ENCODE peak calls at places on chromosomes 13 and 19, in four cellular contexts. D is HFF-Myc, G is WTC11, T is NCI-H748 treated with DMSO at 0.1 percent for 48 hours. N is an unnamed sample.
A peak's percentile ranks its signal among the peaks of the same experiment; 100 is the strongest.

GRCh38 chr13:70339738-70340137 is 231.5 kb upstream of the KLHL1 start:
- DNase-seq in D (no peak), G (peak; percentile 43), T (no peak), N (no peak)

GRCh38 chr19:45767881-45768643 is 990 bp downstream of the SIX5 start:
- DNase-seq in T (peak; percentile 35), G (peak; percentile 69), D (no peak), N (no peak)

GRCh38 chr19:17766543-17767131 is 15.4 kb downstream of the FCHO1 start:
- DNase-seq in G (peak; percentile 94), T (peak; percentile 37), D (no peak), N (peak; percentile 80)

GRCh38 chr13:71842003-71842402 is 25.0 kb downstream of the DACH1 start:
- DNase-seq in T (no peak), D (no peak), G (no peak), N (no peak)

GRCh38 chr19:53507523-53508442 is 30.2 kb upstream of the ZNF331 start:
- DNase-seq in T (no peak), G (no peak), D (no peak), N (no peak)

GRCh38 chr19:13181747-13182388 is 31.7 kb downstream of the IER2 start:
- DNase-seq in T (no peak), G (no peak), D (peak; percentile 47), N (no peak)

GRCh38 chr13:112136095-112136494 is 69.1 kb downstream of the SOX1 start:
- DNase-seq in D (no peak), T (no peak), G (no peak), N (no peak)

GRCh38 chr19:12194827-12195500 is 32.1 kb downstream of the ZNF136 start:
- DNase-seq in G (peak; percentile 98), T (peak; percentile 86), D (no peak), N (no peak)

GRCh38 chr19:18513868-18514267 is 8.0 kb downstream of the ELL start:
- DNase-seq in D (no peak), T (no peak), G (no peak), N (no peak)

GRCh38 chr19:16067205-16067938 is 8.9 kb upstream of the TPM4 start:
- DNase-seq in G (no peak), T (no peak), D (no peak), N (no peak)

GRCh38 chr13:58463841-58464240 is 832.3 kb downstream of the PCDH17 start:
- DNase-seq in G (no peak), T (no peak), D (no peak), N (no peak)

GRCh38 chr13:110915874-110916670 is 1.2 kb upstream of the ANKRD10 start:
- DNase-seq in T (peak; percentile 36), D (no peak), G (no peak), N (no peak)

GRCh38 chr13:55199132-55199531 is 1941.6 kb upstream of the PRR20A start:
- DNase-seq in T (peak; percentile 16), G (no peak), D (no peak), N (no peak)